ENCODE peak calls at places on chromosome 20, in ten cellular contexts. One of them, this sample, is unnamed.

GRCh38 chr20:8996817-8997512 is 71.9 kb upstream of the PLCB4 start:
- DNase-seq in HFF-Myc: no peak
- DNase-seq in coronary artery: no peak
- DNase-seq in heart right ventricle: no peak
- DNase-seq in endothelial cell of umbilical vein: no peak
- DNase-seq in K562: no peak
- DNase-seq in SK-N-SH: no peak
- DNase-seq in pancreas: no peak
- DNase-seq in fibroblast of the aortic adventitia: no peak
- DNase-seq in dorsolateral prefrontal cortex: no peak
- DNase-seq in this sample: no peak

GRCh38 chr20:7091655-7092054 is 324.2 kb downstream of the BMP2 start:
- DNase-seq in heart right ventricle: no peak
- DNase-seq in fibroblast of the aortic adventitia: no peak
- DNase-seq in endothelial cell of umbilical vein: no peak
- DNase-seq in K562: no peak
- DNase-seq in dorsolateral prefrontal cortex: no peak
- DNase-seq in pancreas: no peak
- DNase-seq in coronary artery: no peak
- DNase-seq in SK-N-SH: no peak
- DNase-seq in HFF-Myc: no peak
- DNase-seq in this sample: no peak

GRCh38 chr20:8837396-8837795 is 231.5 kb upstream of the PLCB4 start:
- DNase-seq in pancreas: no peak
- DNase-seq in fibroblast of the aortic adventitia: peak
- DNase-seq in SK-N-SH: no peak
- DNase-seq in HFF-Myc: no peak
- DNase-seq in heart right ventricle: no peak
- DNase-seq in K562: no peak
- DNase-seq in coronary artery: no peak
- DNase-seq in dorsolateral prefrontal cortex: no peak
- DNase-seq in endothelial cell of umbilical vein: no peak
- DNase-seq in this sample: peak

GRCh38 chr20:11278461-11278860 is 604.7 kb upstream of the JAG1 start:
- DNase-seq in endothelial cell of umbilical vein: no peak
- DNase-seq in dorsolateral prefrontal cortex: no peak
- DNase-seq in K562: no peak
- DNase-seq in coronary artery: no peak
- DNase-seq in heart right ventricle: no peak
- DNase-seq in SK-N-SH: no peak
- DNase-seq in HFF-Myc: no peak
- DNase-seq in fibroblast of the aortic adventitia: no peak
- DNase-seq in pancreas: no peak
- DNase-seq in this sample: no peak

GRCh38 chr20:24568842-24569241 is 99.4 kb downstream of the SYNDIG1 start:
- DNase-seq in pancreas: no peak
- DNase-seq in SK-N-SH: no peak
- DNase-seq in HFF-Myc: no peak
- DNase-seq in coronary artery: no peak
- DNase-seq in endothelial cell of umbilical vein: no peak
- DNase-seq in fibroblast of the aortic adventitia: no peak
- DNase-seq in K562: no peak
- DNase-seq in dorsolateral prefrontal cortex: no peak
- DNase-seq in heart right ventricle: no peak
- DNase-seq in this sample: no peak

GRCh38 chr20:23125159-23125558 is 39.0 kb upstream of the CD93 start:
- DNase-seq in heart right ventricle: no peak
- DNase-seq in K562: no peak
- DNase-seq in fibroblast of the aortic adventitia: no peak
- DNase-seq in pancreas: no peak
- DNase-seq in coronary artery: no peak
- DNase-seq in dorsolateral prefrontal cortex: no peak
- DNase-seq in HFF-Myc: no peak
- DNase-seq in SK-N-SH: no peak
- DNase-seq in endothelial cell of umbilical vein: no peak
- DNase-seq in this sample: no peak

GRCh38 chr20:17878069-17878911 is 90.3 kb downstream of the SNX5 start:
- DNase-seq in fibroblast of the aortic adventitia: no peak
- DNase-seq in heart right ventricle: no peak
- DNase-seq in endothelial cell of umbilical vein: no peak
- DNase-seq in HFF-Myc: no peak
- DNase-seq in dorsolateral prefrontal cortex: no peak
- DNase-seq in coronary artery: no peak
- DNase-seq in K562: no peak
- DNase-seq in SK-N-SH: no peak
- DNase-seq in pancreas: no peak
- DNase-seq in this sample: no peak

GRCh38 chr20:34713194-34713943 is 9.2 kb downstream of the TP53INP2 start:
- DNase-seq in dorsolateral prefrontal cortex: no peak
- DNase-seq in heart right ventricle: no peak
- DNase-seq in endothelial cell of umbilical vein: peak
- DNase-seq in fibroblast of the aortic adventitia: peak
- DNase-seq in K562: peak
- DNase-seq in pancreas: no peak
- DNase-seq in HFF-Myc: peak
- DNase-seq in coronary artery: no peak
- DNase-seq in SK-N-SH: peak
- DNase-seq in this sample: peak

GRCh38 chr20:2872304-2873009 is 824 bp upstream of the PTPRA start:
- DNase-seq in dorsolateral prefrontal cortex: peak
- DNase-seq in K562: peak
- DNase-seq in pancreas: peak
- DNase-seq in heart right ventricle: peak
- DNase-seq in coronary artery: no peak
- DNase-seq in fibroblast of the aortic adventitia: peak
- DNase-seq in SK-N-SH: peak
- DNase-seq in endothelial cell of umbilical vein: peak
- DNase-seq in HFF-Myc: no peak
- DNase-seq in this sample: no peak

GRCh38 chr20:45459606-45460005 is 9.9 kb upstream of the WFDC2 start:
- DNase-seq in endothelial cell of umbilical vein: no peak
- DNase-seq in coronary artery: no peak
- DNase-seq in pancreas: no peak
- DNase-seq in HFF-Myc: no peak
- DNase-seq in heart right ventricle: no peak
- DNase-seq in fibroblast of the aortic adventitia: peak
- DNase-seq in SK-N-SH: peak
- DNase-seq in dorsolateral prefrontal cortex: no peak
- DNase-seq in K562: peak
- DNase-seq in this sample: no peak

GRCh38 chr20:40494238-40494637 is 194.8 kb downstream of the MAFB start:
- DNase-seq in fibroblast of the aortic adventitia: no peak
- DNase-seq in dorsolateral prefrontal cortex: peak
- DNase-seq in endothelial cell of umbilical vein: no peak
- DNase-seq in pancreas: no peak
- DNase-seq in HFF-Myc: no peak
- DNase-seq in coronary artery: peak
- DNase-seq in heart right ventricle: no peak
- DNase-seq in K562: no peak
- DNase-seq in SK-N-SH: no peak
- DNase-seq in this sample: no peak

GRCh38 chr20:46826343-46826984 is 68.2 kb upstream of the EYA2 start:
- DNase-seq in pancreas: no peak
- DNase-seq in HFF-Myc: no peak
- DNase-seq in K562: no peak
- DNase-seq in fibroblast of the aortic adventitia: peak
- DNase-seq in SK-N-SH: no peak
- DNase-seq in coronary artery: no peak
- DNase-seq in endothelial cell of umbilical vein: no peak
- DNase-seq in heart right ventricle: no peak
- DNase-seq in dorsolateral prefrontal cortex: no peak
- DNase-seq in this sample: no peak

GRCh38 chr20:47691632-47692031 is 93.6 kb downstream of the SULF2 start:
- DNase-seq in HFF-Myc: no peak
- DNase-seq in SK-N-SH: no peak
- DNase-seq in coronary artery: no peak
- DNase-seq in heart right ventricle: no peak
- DNase-seq in dorsolateral prefrontal cortex: no peak
- DNase-seq in K562: no peak
- DNase-seq in fibroblast of the aortic adventitia: peak
- DNase-seq in endothelial cell of umbilical vein: no peak
- DNase-seq in pancreas: no peak
- DNase-seq in this sample: no peak

GRCh38 chr20:11248691-11249178 is 574.9 kb upstream of the JAG1 start:
- DNase-seq in K562: no peak
- DNase-seq in coronary artery: no peak
- DNase-seq in heart right ventricle: no peak
- DNase-seq in fibroblast of the aortic adventitia: no peak
- DNase-seq in HFF-Myc: no peak
- DNase-seq in pancreas: no peak
- DNase-seq in endothelial cell of umbilical vein: no peak
- DNase-seq in SK-N-SH: no peak
- DNase-seq in dorsolateral prefrontal cortex: peak
- DNase-seq in this sample: no peak

DNA sequence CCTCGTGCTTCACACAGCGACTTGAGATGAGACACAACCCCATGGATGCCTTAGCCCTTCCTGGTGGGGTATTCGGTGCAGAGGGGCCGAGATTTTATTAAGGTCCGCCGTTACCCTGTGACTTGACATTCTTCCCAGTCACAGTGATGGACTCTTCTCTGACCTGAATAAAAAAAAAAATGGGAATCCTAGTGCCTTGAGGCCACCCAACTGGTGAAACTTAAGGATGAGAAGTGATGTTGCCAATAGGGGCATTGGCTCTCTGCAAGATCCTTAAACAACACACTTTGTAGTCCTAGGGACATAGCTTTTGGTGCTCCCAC is 740 bp upstream of the ADNP start:
- DNase-seq in K562: no peak
- DNase-seq in SK-N-SH: no peak
- DNase-seq in pancreas: no peak
- DNase-seq in HFF-Myc: no peak
- DNase-seq in coronary artery: no peak
- DNase-seq in fibroblast of the aortic adventitia: no peak
- DNase-seq in heart right ventricle: no peak
- DNase-seq in endothelial cell of umbilical vein: peak
- DNase-seq in dorsolateral prefrontal cortex: no peak
- DNase-seq in this sample: no peak
- H3K4me3 ChIP-seq in K562: peak
- H3K4me3 ChIP-seq in SK-N-SH: peak
- H3K4me3 ChIP-seq in pancreas: peak
- H3K4me3 ChIP-seq in HFF-Myc: peak
- H3K4me3 ChIP-seq in coronary artery: peak
- H3K4me3 ChIP-seq in fibroblast of the aortic adventitia: peak
- H3K4me3 ChIP-seq in heart right ventricle: peak
- H3K4me3 ChIP-seq in endothelial cell of umbilical vein: peak
- H3K4me3 ChIP-seq in dorsolateral prefrontal cortex: peak
- H3K4me3 ChIP-seq in this sample: peak

GRCh38 chr20:25696384-25697131 is at the start of gene ZNF337:
- DNase-seq in K562: peak
- DNase-seq in SK-N-SH: peak
- DNase-seq in pancreas: peak
- DNase-seq in endothelial cell of umbilical vein: peak
- DNase-seq in coronary artery: peak
- DNase-seq in fibroblast of the aortic adventitia: peak
- DNase-seq in heart right ventricle: peak
- DNase-seq in dorsolateral prefrontal cortex: peak
- DNase-seq in HFF-Myc: peak
- DNase-seq in this sample: peak
- TF ChIP-seq CTCF in K562: peak
- TF ChIP-seq CTCF in SK-N-SH: peak
- TF ChIP-seq CTCF in pancreas: no peak
- TF ChIP-seq CTCF in endothelial cell of umbilical vein: no peak
- TF ChIP-seq CTCF in coronary artery: no peak
- TF ChIP-seq CTCF in fibroblast of the aortic adventitia: no peak
- TF ChIP-seq CTCF in heart right ventricle: peak
- TF ChIP-seq CTCF in dorsolateral prefrontal cortex: peak
- TF ChIP-seq CTCF in HFF-Myc: peak
- TF ChIP-seq CTCF in this sample: peak

GRCh38 chr20:63772781-63773520 is 33.4 kb downstream of the SLC2A4RG start:
- DNase-seq in fibroblast of the aortic adventitia: no peak
- DNase-seq in coronary artery: no peak
- DNase-seq in K562: no peak
- DNase-seq in SK-N-SH: no peak
- DNase-seq in HFF-Myc: no peak
- DNase-seq in endothelial cell of umbilical vein: no peak
- DNase-seq in heart right ventricle: peak
- DNase-seq in dorsolateral prefrontal cortex: no peak
- DNase-seq in pancreas: no peak
- DNase-seq in this sample: peak

GRCh38 chr20:63773571-63774347 is 34.2 kb downstream of the SLC2A4RG start:
- DNase-seq in coronary artery: no peak
- DNase-seq in endothelial cell of umbilical vein: no peak
- DNase-seq in fibroblast of the aortic adventitia: no peak
- DNase-seq in heart right ventricle: no peak
- DNase-seq in HFF-Myc: no peak
- DNase-seq in SK-N-SH: no peak
- DNase-seq in dorsolateral prefrontal cortex: no peak
- DNase-seq in pancreas: no peak
- DNase-seq in K562: no peak
- DNase-seq in this sample: no peak

GRCh38 chr20:63777614-63778013 is 38.0 kb downstream of the SLC2A4RG start:
- DNase-seq in pancreas: no peak
- DNase-seq in SK-N-SH: no peak
- DNase-seq in coronary artery: no peak
- DNase-seq in dorsolateral prefrontal cortex: no peak
- DNase-seq in fibroblast of the aortic adventitia: no peak
- DNase-seq in HFF-Myc: no peak
- DNase-seq in heart right ventricle: no peak
- DNase-seq in K562: no peak
- DNase-seq in endothelial cell of umbilical vein: no peak
- DNase-seq in this sample: no peak

GRCh38 chr20:63774348-63774735 is 34.8 kb downstream of the SLC2A4RG start:
- DNase-seq in endothelial cell of umbilical vein: peak
- DNase-seq in K562: no peak
- DNase-seq in heart right ventricle: no peak
- DNase-seq in pancreas: no peak
- DNase-seq in coronary artery: no peak
- DNase-seq in fibroblast of the aortic adventitia: no peak
- DNase-seq in dorsolateral prefrontal cortex: no peak
- DNase-seq in HFF-Myc: no peak
- DNase-seq in SK-N-SH: peak
- DNase-seq in this sample: no peak

GRCh38 chr20:63775096-63775978 is 35.8 kb downstream of the SLC2A4RG start:
- DNase-seq in fibroblast of the aortic adventitia: peak
- DNase-seq in heart right ventricle: peak
- DNase-seq in HFF-Myc: no peak
- DNase-seq in coronary artery: no peak
- DNase-seq in SK-N-SH: peak
- DNase-seq in endothelial cell of umbilical vein: peak
- DNase-seq in dorsolateral prefrontal cortex: peak
- DNase-seq in pancreas: peak
- DNase-seq in K562: peak
- DNase-seq in this sample: no peak
- H3K4me3 ChIP-seq in fibroblast of the aortic adventitia: peak
- H3K4me3 ChIP-seq in heart right ventricle: peak
- H3K4me3 ChIP-seq in HFF-Myc: peak
- H3K4me3 ChIP-seq in coronary artery: peak
- H3K4me3 ChIP-seq in SK-N-SH: peak
- H3K4me3 ChIP-seq in endothelial cell of umbilical vein: peak
- H3K4me3 ChIP-seq in dorsolateral prefrontal cortex: peak
- H3K4me3 ChIP-seq in pancreas: no peak
- H3K4me3 ChIP-seq in K562: no peak
- H3K4me3 ChIP-seq in this sample: no peak

DNA sequence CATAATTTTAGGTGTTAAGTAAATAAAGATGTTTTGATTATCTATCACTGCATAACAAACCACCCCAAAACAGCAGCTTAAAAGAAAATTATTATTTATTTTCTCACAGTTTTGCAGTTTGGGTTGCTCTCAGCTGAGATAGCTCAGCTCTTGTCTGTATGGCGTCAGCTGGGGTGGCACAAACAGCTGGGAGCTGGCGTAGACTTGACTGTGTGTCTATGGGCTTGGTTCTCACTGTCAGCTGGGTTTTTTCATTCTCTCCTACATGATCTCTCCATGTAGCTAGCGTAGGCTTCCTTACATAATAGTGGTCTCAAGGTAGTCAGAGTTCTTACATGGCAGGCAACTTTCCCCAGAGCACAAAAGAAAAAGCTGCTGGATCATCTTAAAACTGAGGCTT is 6.5 kb upstream of the TMEM74B start:
- DNase-seq in coronary artery: no peak
- DNase-seq in endothelial cell of umbilical vein: no peak
- DNase-seq in dorsolateral prefrontal cortex: no peak
- DNase-seq in K562: no peak
- DNase-seq in heart right ventricle: no peak
- DNase-seq in fibroblast of the aortic adventitia: no peak
- DNase-seq in SK-N-SH: no peak
- DNase-seq in pancreas: no peak
- DNase-seq in HFF-Myc: no peak
- DNase-seq in this sample: no peak
- TF ChIP-seq CTCF in coronary artery: no peak
- TF ChIP-seq CTCF in endothelial cell of umbilical vein: no peak
- TF ChIP-seq CTCF in dorsolateral prefrontal cortex: no peak
- TF ChIP-seq CTCF in K562: no peak
- TF ChIP-seq CTCF in heart right ventricle: no peak
- TF ChIP-seq CTCF in fibroblast of the aortic adventitia: no peak
- TF ChIP-seq CTCF in SK-N-SH: no peak
- TF ChIP-seq CTCF in pancreas: no peak
- TF ChIP-seq CTCF in HFF-Myc: no peak
- TF ChIP-seq CTCF in this sample: no peak